ENCODE peak calls at places on chromosomes 2 and 18, in ten cellular contexts. Q is stimulated activated CD8-positive, alpha-beta memory T cell treated with anti-CD3 and anti-CD28 coated beads, Interleukin-4, amount 100 ng/mL, for 24 hours; B is neural crest cell; R is frontal cortex; Z is neural progenitor cell; H is stimulated activated CD4-positive, alpha-beta T cell treated with anti-CD3 and anti-CD28 coated beads, Interleukin-12 subunit alpha, Interleukin-12 subunit beta, amount 100 ng/mL, for 24 hours; V is uterus; W is colonic mucosa; Y is RWPE1; A is endodermal cell. M is an unnamed sample.

GRCh38 chr2:73451263-73451972 is 65.8 kb downstream of the ALMS1 start:
- DNase-seq in Q (no peak), B (no peak), R (no peak), Z (no peak), H (no peak), V (no peak), W (no peak), Y (no peak), A (no peak), M (no peak)

GRCh38 chr2:25149646-25150045 is 18.7 kb downstream of the POMC start:
- DNase-seq in Q (no peak), B (no peak), R (no peak), Z (no peak), H (no peak), V (no peak), W (no peak), Y (no peak), A (no peak), M (no peak)

GRCh38 chr18:72444756-72445155 is 99.4 kb downstream of the CBLN2 start:
- DNase-seq in Q (no peak), B (no peak), R (no peak), Z (peak), H (no peak), V (no peak), W (no peak), Y (no peak), A (peak), M (no peak)

GRCh38 chr18:41955688-41956087 is 654 bp downstream of the PIK3C3 start:
- DNase-seq in Q (no peak), B (no peak), R (no peak), Z (no peak), H (no peak), V (no peak), W (no peak), Y (no peak), A (no peak), M (no peak)

GRCh38 chr2:38180754-38181153 is 104.8 kb upstream of the CYP1B1 start:
- DNase-seq in Q (no peak), B (no peak), R (no peak), Z (no peak), H (no peak), V (no peak), W (no peak), Y (no peak), A (no peak), M (peak)

GRCh38 chr2:144509001-144509545 is 10.8 kb downstream of the ZEB2 start:
- DNase-seq in Q (no peak), B (no peak), R (no peak), Z (peak), H (no peak), V (no peak), W (no peak), Y (no peak), A (no peak), M (no peak)

GRCh38 chr2:14941151-14941631 is 308.7 kb downstream of the LRATD1 start:
- DNase-seq in Q (no peak), B (no peak), R (peak), Z (no peak), H (no peak), V (no peak), W (no peak), Y (no peak), A (no peak), M (peak)

GRCh38 chr2:169110919-169111318 is 41.6 kb downstream of the DHRS9 start:
- DNase-seq in Q (no peak), B (no peak), R (no peak), Z (peak), H (no peak), V (no peak), W (no peak), Y (no peak), A (no peak), M (no peak)

GRCh38 chr18:43916984-43917383 is 639.7 kb upstream of the SYT4 start:
- DNase-seq in Q (no peak), B (no peak), R (no peak), Z (no peak), H (no peak), V (no peak), W (no peak), Y (no peak), A (no peak), M (no peak)

GRCh38 chr2:8177550-8177949 is 504.3 kb upstream of the ID2 start:
- DNase-seq in Q (no peak), B (no peak), R (no peak), Z (no peak), H (no peak), V (no peak), W (no peak), Y (no peak), A (no peak), M (no peak)

GRCh38 chr2:135798762-135799161 is 38.2 kb downstream of the LCT start:
- DNase-seq in Q (no peak), B (no peak), R (no peak), Z (no peak), H (no peak), V (no peak), W (no peak), Y (no peak), A (no peak), M (no peak)

GRCh38 chr2:233210843-233211600 is 40.5 kb upstream of the ATG16L1 start:
- DNase-seq in Q (no peak), B (no peak), R (no peak), Z (no peak), H (no peak), V (peak), W (peak), Y (peak), A (no peak), M (peak)

GRCh38 chr2:15446961-15447360 is 114.2 kb downstream of the NBAS start:
- DNase-seq in Q (no peak), B (no peak), R (no peak), Z (no peak), H (no peak), V (no peak), W (no peak), Y (no peak), A (no peak), M (no peak)

GRCh38 chr2:127661072-127661618 is 14.2 kb downstream of the LIMS2 start:
- DNase-seq in Q (no peak), B (no peak), R (no peak), Z (no peak), H (no peak), V (no peak), W (no peak), Y (no peak), A (no peak), M (no peak)

GRCh38 chr2:50402654-50402960 is 629.3 kb downstream of the NRXN1 start:
- DNase-seq in Q (no peak), B (no peak), R (no peak), Z (no peak), H (no peak), V (no peak), W (no peak), Y (no peak), A (no peak), M (no peak)

GRCh38 chr2:18061717-18062116 is 183.2 kb downstream of the KCNS3 start:
- DNase-seq in Q (no peak), B (no peak), R (no peak), Z (peak), H (no peak), V (no peak), W (no peak), Y (no peak), A (no peak), M (no peak)

M was measured in AG10803.